ENCODE peak calls at places on chromosome 19, in four cellular contexts. S, Y, R and B are unnamed samples.

GRCh38 chr19:39916851-39917396 is 17.5 kb downstream of the FCGBP start:
- DNase-seq in Y (no peak), S (no peak), R (no peak), B (no peak)

GRCh38 chr19:3045885-3046603 is 16.3 kb downstream of the TLE5 start:
- DNase-seq in Y (no peak), S (no peak), R (no peak), B (no peak)

GRCh38 chr19:16400911-16401675 is 70.7 kb downstream of the EPS15L1 start:
- DNase-seq in Y (no peak), S (no peak), R (peak), B (peak)

GRCh38 chr19:7522072-7522922 is at the start of gene MCOLN1:
- DNase-seq in R (peak), Y (peak), S (peak), B (peak)

GRCh38 chr19:18049390-18049789 is 37.3 kb downstream of the IL12RB1 start:
- DNase-seq in R (peak), S (no peak), Y (peak), B (no peak)

GRCh38 chr19:29815231-29815630 is 3.4 kb downstream of the CCNE1 start:
- DNase-seq in Y (no peak), S (peak), R (no peak), B (no peak)

GRCh38 chr19:40610396-40611064 is 9.4 kb downstream of the LTBP4 start:
- DNase-seq in Y (no peak), R (peak), S (no peak), B (peak)

GRCh38 chr19:16398530-16399241 is 73.1 kb downstream of the EPS15L1 start:
- DNase-seq in R (no peak), S (no peak), Y (no peak), B (no peak)

GRCh38 chr19:40424637-40425449 is 949 bp downstream of the SERTAD1 start:
- DNase-seq in Y (no peak), S (no peak), R (no peak), B (no peak)

GRCh38 chr19:45467456-45468158 is at the start of gene FOSB:
- DNase-seq in Y (peak), S (peak), R (peak), B (peak)
- TF ChIP-seq CTCF in Y (peak), S (no peak), R (no peak), B (no peak)

DNA sequence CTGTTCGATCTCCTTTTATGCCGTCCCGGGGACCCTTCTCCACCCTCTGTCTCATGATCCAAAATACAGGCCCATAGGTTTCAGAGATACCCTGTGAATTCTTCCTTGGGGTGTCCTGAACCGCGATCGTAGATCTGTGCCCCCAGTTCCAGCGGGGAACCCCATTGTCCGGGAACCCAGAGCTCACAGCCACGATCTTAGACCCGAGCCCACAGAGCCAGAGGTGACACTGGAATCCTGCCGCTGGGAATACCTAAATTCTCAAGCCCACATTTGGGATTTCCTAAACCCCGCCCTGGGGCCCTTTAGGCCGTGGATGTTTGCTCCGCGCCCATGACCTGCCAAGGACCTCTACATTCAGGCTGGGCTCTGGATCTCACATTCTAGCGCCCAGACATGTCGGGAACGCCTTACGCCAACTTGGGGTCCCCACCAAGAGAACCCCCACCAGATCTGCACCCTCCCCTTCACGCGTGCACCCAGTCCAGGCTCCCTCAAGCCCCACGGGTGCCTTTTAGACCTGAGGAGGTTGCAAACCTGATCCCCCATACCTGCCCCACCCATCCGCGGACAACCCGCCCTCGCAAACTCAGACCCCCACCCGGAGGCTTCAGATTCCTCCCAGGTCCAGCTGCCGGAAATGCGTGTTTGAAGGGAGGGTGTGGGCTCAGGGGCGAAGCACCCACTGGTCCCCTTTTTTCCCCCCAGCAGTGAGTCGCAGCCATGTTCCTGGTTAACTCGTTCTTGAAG is 598 bp downstream of the CAPNS1 start:
- DNase-seq in R (peak), S (peak), Y (no peak), B (peak)
- TF ChIP-seq CTCF in R (no peak), S (no peak), Y (no peak), B (no peak)

GRCh38 chr19:50310759-50311465 is 18.3 kb downstream of the KCNC3 start:
- DNase-seq in Y (no peak), R (no peak), S (no peak), B (no peak)
- TF ChIP-seq CTCF in Y (no peak), R (no peak), S (no peak), B (no peak)

GRCh38 chr19:55447421-55448174 is 4.5 kb upstream of the SHISA7 start:
- DNase-seq in Y (peak), S (no peak), R (no peak), B (peak)
- TF ChIP-seq CTCF in Y (no peak), S (no peak), R (no peak), B (no peak)

GRCh38 chr19:10568826-10569651 is at the start of gene CDKN2D:
- DNase-seq in Y (peak), S (peak), R (peak), B (peak)

GRCh38 chr19:10567696-10568443 is 909 bp downstream of the CDKN2D start:
- DNase-seq in R (no peak), S (peak), Y (no peak), B (peak)

GRCh38 chr19:10566658-10567410 is 1.0 kb upstream of the KRI1 start:
- DNase-seq in R (no peak), S (peak), Y (no peak), B (peak)

GRCh38 chr19:10566408-10566657 is 523 bp upstream of the KRI1 start:
- DNase-seq in Y (no peak), S (no peak), R (no peak), B (no peak)

GRCh38 chr19:10568444-10568825 is 344 bp downstream of the CDKN2D start:
- DNase-seq in S (no peak), Y (no peak), R (peak), B (peak)
- TF ChIP-seq CTCF in S (no peak), Y (no peak), R (no peak), B (no peak)

GRCh38 chr19:4375620-4376228 is 24.6 kb downstream of the SH3GL1 start:
- DNase-seq in Y (peak), R (peak), S (peak), B (no peak)

GRCh38 chr19:4376991-4377781 is 23.2 kb downstream of the SH3GL1 start:
- DNase-seq in R (peak), Y (peak), S (no peak), B (no peak)

GRCh38 chr19:4375164-4375619 is 25.2 kb downstream of the SH3GL1 start:
- DNase-seq in S (no peak), R (peak), Y (peak), B (no peak)

GRCh38 chr19:4374451-4375163 is 25.7 kb downstream of the SH3GL1 start:
- DNase-seq in Y (peak), S (no peak), R (peak), B (no peak)

DNA sequence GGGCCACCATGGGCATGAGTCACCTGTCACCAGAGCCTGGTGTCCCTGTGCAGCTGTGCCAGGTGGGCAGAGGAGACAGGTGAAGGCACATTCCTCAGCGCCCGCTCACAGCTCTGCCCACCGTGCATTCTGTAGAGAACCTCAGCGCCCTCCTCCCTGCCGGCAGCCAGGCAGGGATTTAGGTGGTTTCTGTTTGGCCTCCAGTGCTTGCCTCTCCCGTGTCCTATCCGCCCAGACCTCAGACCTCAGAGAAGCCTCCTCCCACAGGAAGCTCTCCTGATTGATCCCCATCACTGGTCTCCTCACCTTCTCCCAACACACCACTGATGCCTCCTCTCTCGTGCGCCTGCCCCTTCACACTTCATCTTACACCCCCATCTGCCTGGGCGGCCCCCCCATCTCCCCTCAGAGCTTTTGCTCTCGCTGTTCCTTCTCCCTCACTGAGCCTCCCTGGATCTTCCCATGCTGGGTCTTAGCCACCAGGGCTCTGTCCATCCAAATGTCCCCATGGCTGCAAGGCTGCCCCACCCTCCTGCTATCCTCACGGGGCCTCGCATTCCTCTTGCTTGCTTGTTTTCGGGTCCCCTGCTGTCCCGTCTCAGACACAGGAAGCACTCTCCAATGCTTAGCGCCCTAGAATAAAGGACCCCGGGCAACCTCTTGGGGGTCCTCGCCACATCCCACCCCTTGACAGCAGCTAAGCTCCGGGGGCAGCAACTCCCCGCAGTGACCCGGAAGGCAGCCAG is 23.9 kb downstream of the SH3GL1 start:
- DNase-seq in Y (no peak), R (peak), S (no peak), B (no peak)
- TF ChIP-seq CTCF in Y (no peak), R (no peak), S (no peak), B (no peak)

GRCh38 chr19:58279925-58280316 is 1.2 kb downstream of the ZNF8 start:
- DNase-seq in S (no peak), R (no peak), Y (no peak), B (no peak)

GRCh38 chr19:58277197-58277596 is 1.6 kb upstream of the ZNF8 start:
- DNase-seq in R (no peak), S (no peak), Y (no peak), B (no peak)

GRCh38 chr19:58277748-58278147 is 1.0 kb upstream of the ZNF8 start:
- DNase-seq in R (no peak), Y (no peak), S (no peak), B (no peak)

GRCh38 chr19:58279042-58279924 is 528 bp downstream of the ZNF8 start:
- DNase-seq in Y (peak), R (peak), S (peak), B (peak)

DNA sequence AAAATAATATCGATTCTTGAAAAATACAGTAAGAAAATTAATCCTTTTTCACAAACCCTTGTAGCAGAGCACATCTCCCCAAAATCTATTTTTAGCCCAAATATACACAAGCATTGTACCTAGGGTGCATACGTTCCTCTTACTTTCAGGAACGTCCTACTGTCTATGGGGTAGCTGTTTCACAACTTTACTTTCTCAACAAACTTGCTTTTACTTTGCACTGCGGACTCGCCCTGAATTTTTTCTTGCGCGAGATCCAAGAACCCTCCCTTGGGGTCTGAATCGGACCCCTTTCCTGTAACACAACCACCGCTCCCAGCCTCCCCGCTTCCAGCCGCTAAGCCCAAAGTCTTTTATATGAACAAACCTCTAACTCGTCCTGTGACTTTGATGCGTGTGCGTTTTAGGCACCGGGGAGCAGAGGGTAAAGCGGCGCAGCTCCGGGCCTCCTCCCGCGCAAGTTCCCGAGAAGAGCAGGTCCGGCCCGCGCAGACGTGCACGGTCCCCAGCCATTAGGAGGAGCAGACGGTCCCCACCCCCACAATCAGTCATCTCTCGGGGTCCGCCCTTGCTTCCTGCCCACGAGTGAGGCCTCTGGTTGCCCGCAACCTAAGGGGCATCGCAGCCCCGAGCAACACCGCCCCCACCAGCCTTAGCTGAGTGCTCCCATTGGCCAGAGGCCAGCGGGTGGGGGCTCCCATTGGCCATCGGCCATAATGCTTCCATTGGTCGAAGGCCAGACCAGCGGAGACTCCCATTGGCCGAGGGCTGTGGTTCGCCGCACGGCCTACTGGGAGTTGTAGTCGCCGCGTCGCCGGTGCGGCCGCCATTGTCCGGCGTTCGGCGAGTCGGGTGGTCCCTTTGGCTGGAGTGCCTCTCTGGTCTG is at the start of gene ZNF8:
- DNase-seq in Y (peak), R (peak), S (peak), B (peak)
- TF ChIP-seq CTCF in Y (peak), R (no peak), S (no peak), B (no peak)

GRCh38 chr19:54475706-54476105 is 2.6 kb upstream of the CDC42EP5 start:
- DNase-seq in S (no peak), Y (no peak), R (no peak), B (no peak)

GRCh38 chr19:54470276-54470887 is 2.7 kb downstream of the CDC42EP5 start:
- DNase-seq in S (no peak), R (no peak), Y (no peak), B (no peak)

GRCh38 chr19:54473983-54474382 is 887 bp upstream of the CDC42EP5 start:
- DNase-seq in S (no peak), R (no peak), Y (no peak), B (no peak)

GRCh38 chr19:54470991-54471782 is 1.9 kb downstream of the CDC42EP5 start:
- DNase-seq in R (peak), Y (no peak), S (no peak), B (peak)

DNA sequence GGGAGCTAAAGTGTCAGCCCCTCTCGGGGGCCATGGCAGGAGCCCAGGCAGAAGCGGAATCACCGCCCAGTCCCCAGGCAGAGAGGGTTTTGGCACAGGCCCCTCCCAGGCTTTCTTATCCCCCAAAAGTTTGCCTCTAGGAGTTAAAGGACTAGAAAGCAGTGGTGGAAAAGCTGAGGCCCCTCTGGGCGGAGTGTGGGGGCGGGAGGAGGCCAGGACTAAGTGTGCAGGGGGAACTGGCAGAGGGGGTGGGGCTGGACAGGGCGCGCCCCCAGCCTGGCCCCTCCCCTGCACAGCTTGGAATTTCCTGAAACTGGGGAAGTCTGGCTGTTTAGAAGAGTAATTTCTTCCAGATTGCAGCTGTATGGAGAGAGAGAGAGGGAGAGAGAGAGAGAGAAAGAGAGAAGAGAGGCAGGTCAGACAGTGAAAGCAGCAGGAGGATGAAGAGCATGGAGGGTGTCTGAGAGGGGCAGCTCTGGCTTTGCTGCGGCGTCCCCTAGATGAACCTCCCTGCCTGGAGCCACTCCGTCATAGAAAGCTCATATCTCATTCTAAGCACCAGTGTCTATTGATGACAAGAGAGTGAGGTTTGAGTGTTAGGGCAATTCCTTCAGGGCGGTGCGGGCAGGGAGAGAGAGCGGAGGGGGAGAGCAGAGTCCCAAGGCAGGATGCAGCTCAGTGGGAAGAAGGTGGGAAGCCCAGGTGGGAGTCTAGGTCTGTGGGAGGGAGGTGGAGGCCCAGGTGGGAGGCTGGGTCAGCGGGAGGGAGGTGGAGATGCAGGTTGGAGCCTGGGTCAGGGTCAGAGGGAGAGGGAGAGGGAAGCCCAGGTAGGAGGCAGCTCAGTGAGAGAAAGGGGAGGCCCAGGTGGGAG is at the start of gene CDC42EP5:
- DNase-seq in S (no peak), R (peak), Y (peak), B (peak)
- TF ChIP-seq CTCF in S (no peak), R (no peak), Y (no peak), B (no peak)